ENCODE peak calls at places on chromosome 17, in eight cellular contexts. X is CD4-positive, alpha-beta T cell; V is DMS 273 treated with DMSO at 0.1 percent for 48 hours; I is heart right ventricle; R is WTC11; U is heart left ventricle; N is NCI-H774; H is fibroblast of lung. G is an unnamed sample.

GRCh38 chr17:45394913-45395568 is 37.6 kb downstream of the ARHGAP27 start:
- DNase-seq in X (no peak), V (no peak), I (peak), R (peak), U (peak), N (peak), H (peak), G (peak)

GRCh38 chr17:77356109-77356689 is 215.4 kb downstream of the SEC14L1 start:
- DNase-seq in X (peak), V (no peak), I (no peak), R (no peak), U (no peak), N (peak), H (no peak), G (peak)

GRCh38 chr17:48547839-48548686 is 3.2 kb upstream of the HOXB2 start:
- DNase-seq in X (no peak), V (no peak), I (no peak), R (no peak), U (no peak), N (peak), H (peak), G (no peak)

GRCh38 chr17:74303300-74303699 is 22.7 kb upstream of the KIF19 start:
- DNase-seq in X (no peak), V (no peak), I (no peak), R (no peak), U (no peak), N (no peak), H (no peak), G (no peak)

GRCh38 chr17:40019140-40019991 is 4.1 kb downstream of the CSF3 start:
- DNase-seq in X (no peak), V (no peak), I (no peak), R (peak), U (no peak), N (no peak), H (peak), G (no peak)

GRCh38 chr17:9307313-9307998 is 268.2 kb downstream of the STX8 start:
- DNase-seq in X (no peak), V (no peak), I (no peak), R (no peak), U (no peak), N (no peak), H (no peak), G (no peak)

GRCh38 chr17:29195465-29196081 is 15.4 kb upstream of the MYO18A start:
- DNase-seq in X (no peak), V (no peak), I (no peak), R (no peak), U (no peak), N (no peak), H (no peak), G (no peak)

GRCh38 chr17:12342609-12343248 is 322.1 kb downstream of the MAP2K4 start:
- DNase-seq in X (no peak), V (no peak), I (no peak), R (peak), U (no peak), N (no peak), H (peak), G (peak)

GRCh38 chr17:14197582-14197981 is 39.1 kb downstream of the CDRT15 start:
- DNase-seq in X (peak), V (no peak), I (no peak), R (no peak), U (no peak), N (no peak), H (no peak), G (no peak)

GRCh38 chr17:49851387-49852291 is 3.8 kb upstream of the TAC4 start:
- DNase-seq in X (peak), V (no peak), I (peak), R (peak), U (peak), N (no peak), H (peak), G (peak)

GRCh38 chr17:77282524-77283515 is 142.1 kb downstream of the SEC14L1 start:
- DNase-seq in X (no peak), V (no peak), I (no peak), R (no peak), U (no peak), N (no peak), H (peak), G (no peak)

GRCh38 chr17:73013816-73014663 is 78.4 kb downstream of the SLC39A11 start:
- DNase-seq in X (no peak), V (no peak), I (no peak), R (no peak), U (no peak), N (peak), H (peak), G (no peak)

GRCh38 chr17:72588961-72589360 is 468.1 kb downstream of the SOX9 start:
- DNase-seq in X (no peak), V (peak), I (no peak), R (no peak), U (no peak), N (peak), H (peak), G (no peak)

GRCh38 chr17:41340496-41340895 is 10.1 kb downstream of the KRT33A start:
- DNase-seq in X (no peak), V (no peak), I (no peak), R (no peak), U (no peak), N (no peak), H (no peak), G (no peak)

GRCh38 chr17:58932956-58933355 is 173.7 kb downstream of the TRIM37 start:
- DNase-seq in X (no peak), V (no peak), I (no peak), R (no peak), U (no peak), N (peak), H (no peak), G (no peak)

GRCh38 chr17:77312786-77313599 is 172.2 kb downstream of the SEC14L1 start:
- DNase-seq in X (no peak), V (no peak), I (peak), R (no peak), U (peak), N (no peak), H (peak), G (no peak)

GRCh38 chr17:28282596-28282995 is 36.4 kb upstream of the TMEM97 start:
- DNase-seq in X (no peak), V (peak), I (no peak), R (no peak), U (no peak), N (no peak), H (peak), G (no peak)

GRCh38 chr17:67779098-67779672 is 46.1 kb upstream of the BPTF start:
- DNase-seq in X (no peak), V (peak), I (peak), R (peak), U (peak), N (peak), H (peak), G (peak)

GRCh38 chr17:66834919-66835454 is at the start of gene CACNG5:
- DNase-seq in X (no peak), V (no peak), I (no peak), R (peak), U (no peak), N (peak), H (no peak), G (peak)

GRCh38 chr17:59418732-59419166 is 87.3 kb downstream of the YPEL2 start:
- DNase-seq in X (no peak), V (no peak), I (no peak), R (no peak), U (no peak), N (no peak), H (no peak), G (no peak)

G was measured in ecto neural progenitor cell.